ENCODE peak calls at places on chromosomes 12 and 14, in eight cellular contexts. S is EH; O is endodermal cell; I is naive B cell; Z is EL; M is T-helper 2 cell; C is right cardiac atrium; H is stimulated activated CD4-positive, alpha-beta T cell treated with anti-CD3 and anti-CD28 coated beads, Interleukin-1b, Interleukin-23, amount 100 ng/mL, for 1 hour. E is an unnamed sample.

GRCh38 chr12:96237465-96238077 is 43.4 kb downstream of the ELK3 start:
- DNase-seq in S (peak; percentile 97), O (peak; percentile 46), I (no peak), Z (peak; percentile 92), M (peak; percentile 58), C (peak; percentile 84), H (no peak), E (no peak)

GRCh38 chr14:60684203-60684602 is 34.9 kb upstream of the SIX1 start:
- DNase-seq in S (no peak), O (no peak), I (no peak), Z (no peak), M (no peak), C (no peak), H (no peak), E (no peak)

GRCh38 chr14:83632375-83632774 is 1897.6 kb upstream of the FLRT2 start:
- DNase-seq in S (no peak), O (no peak), I (no peak), Z (no peak), M (no peak), C (no peak), H (no peak), E (no peak)

GRCh38 chr12:19044430-19044829 is 85.1 kb upstream of the PLEKHA5 start:
- DNase-seq in S (no peak), O (no peak), I (no peak), Z (no peak), M (no peak), C (no peak), H (no peak), E (no peak)

GRCh38 chr12:49939307-49939706 is 11.2 kb upstream of the AQP2 start:
- DNase-seq in S (no peak), O (no peak), I (no peak), Z (no peak), M (no peak), C (no peak), H (no peak), E (no peak)

GRCh38 chr12:73863541-73863940 is 674.1 kb upstream of the ATXN7L3B start:
- DNase-seq in S (no peak), O (no peak), I (no peak), Z (peak; percentile 2), M (no peak), C (no peak), H (no peak), E (no peak)

GRCh38 chr12:107092669-107093546 is 441 bp downstream of the CRY1 start:
- DNase-seq in S (peak; percentile 46), O (peak; percentile 85), I (peak; percentile 44), Z (peak; percentile 48), M (peak; percentile 68), C (peak; percentile 65), H (peak; percentile 48), E (peak; percentile 50)

GRCh38 chr14:104086661-104087461 is 1.4 kb downstream of the ASPG start:
- DNase-seq in S (no peak), O (peak; percentile 52), I (no peak), Z (no peak), M (no peak), C (peak; percentile 79), H (no peak), E (no peak)

GRCh38 chr14:21039585-21040369 is 2.4 kb upstream of the RNASE7 start:
- DNase-seq in S (peak; percentile 67), O (peak; percentile 79), I (peak; percentile 31), Z (peak; percentile 55), M (peak; percentile 48), C (peak; percentile 67), H (no peak), E (peak; percentile 31)

GRCh38 chr12:93591137-93591868 is 18.8 kb downstream of the SOCS2 start:
- DNase-seq in S (peak; percentile 96), O (peak; percentile 84), I (peak; percentile 66), Z (peak; percentile 90), M (peak; percentile 43), C (peak; percentile 95), H (no peak), E (peak; percentile 69)

GRCh38 chr14:32458720-32459119 is 129.6 kb downstream of the AKAP6 start:
- DNase-seq in S (peak; percentile 15), O (no peak), I (no peak), Z (peak; percentile 14), M (no peak), C (no peak), H (no peak), E (no peak)

GRCh38 chr14:68774771-68775613 is 17.9 kb downstream of the ZFP36L1 start:
- DNase-seq in S (peak; percentile 98), O (peak; percentile 17), I (no peak), Z (peak; percentile 82), M (no peak), C (no peak), H (no peak), E (peak; percentile 37)

GRCh38 chr14:104819361-104819771 is 18.5 kb downstream of the ZBTB42 start:
- DNase-seq in S (no peak), O (peak; percentile 44), I (no peak), Z (no peak), M (no peak), C (peak; percentile 21), H (no peak), E (no peak)

GRCh38 chr12:94597268-94597667 is 53.1 kb downstream of the TMCC3 start:
- DNase-seq in S (no peak), O (no peak), I (no peak), Z (no peak), M (no peak), C (no peak), H (no peak), E (no peak)

GRCh38 chr12:75345531-75345930 is 11.1 kb downstream of the GLIPR1L1 start:
- DNase-seq in S (peak; percentile 3), O (no peak), I (no peak), Z (peak; percentile 5), M (no peak), C (no peak), H (no peak), E (no peak)

GRCh38 chr14:84809158-84809557 is 720.8 kb upstream of the FLRT2 start:
- DNase-seq in S (no peak), O (no peak), I (no peak), Z (no peak), M (no peak), C (no peak), H (no peak), E (no peak)

GRCh38 chr14:75427482-75428229 is at the start of gene JDP2:
- DNase-seq in S (peak; percentile 90), O (peak; percentile 92), I (peak; percentile 54), Z (peak; percentile 84), M (peak; percentile 42), C (peak; percentile 99), H (peak; percentile 14), E (peak; percentile 24)

GRCh38 chr14:23321572-23322547 is 603 bp downstream of the PABPN1 start:
- DNase-seq in S (peak; percentile 72), O (peak; percentile 73), I (no peak), Z (peak; percentile 70), M (peak; percentile 79), C (peak; percentile 83), H (peak; percentile 22), E (peak; percentile 57)

GRCh38 chr12:132422057-132423043 is 67.6 kb upstream of the FBRSL1 start:
- DNase-seq in S (no peak), O (peak; percentile 88), I (no peak), Z (no peak), M (peak; percentile 35), C (peak; percentile 16), H (no peak), E (no peak)

GRCh38 chr12:106682594-106683234 is 91.8 kb upstream of the RIC8B start:
- DNase-seq in S (peak; percentile 28), O (peak; percentile 38), I (no peak), Z (peak; percentile 14), M (peak; percentile 5), C (no peak), H (no peak), E (no peak)

GRCh38 chr14:73771848-73772705 is 57.9 kb upstream of the PNMA1 start:
- DNase-seq in S (peak; percentile 24), O (peak; percentile 96), I (peak; percentile 82), Z (no peak), M (peak; percentile 74), C (peak; percentile 72), H (peak; percentile 30), E (peak; percentile 84)

GRCh38 chr14:68442828-68443460 is 349.9 kb downstream of the ZFP36L1 start:
- DNase-seq in S (peak; percentile 84), O (no peak), I (no peak), Z (peak; percentile 51), M (no peak), C (no peak), H (no peak), E (no peak)

GRCh38 chr12:49951411-49952105 is 1.0 kb downstream of the AQP2 start:
- DNase-seq in S (no peak), O (peak; percentile 43), I (no peak), Z (no peak), M (no peak), C (no peak), H (no peak), E (no peak)

GRCh38 chr12:57210926-57211700 is 5.5 kb upstream of the NXPH4 start:
- DNase-seq in S (no peak), O (no peak), I (no peak), Z (no peak), M (no peak), C (no peak), H (no peak), E (no peak)

GRCh38 chr14:73235531-73236155 is 1.7 kb upstream of the PAPLN start:
- DNase-seq in S (no peak), O (peak; percentile 82), I (no peak), Z (no peak), M (no peak), C (no peak), H (no peak), E (no peak)

GRCh38 chr14:75426332-75427125 is 1.3 kb upstream of the JDP2 start:
- DNase-seq in S (no peak), O (no peak), I (peak; percentile 74), Z (no peak), M (peak; percentile 10), C (no peak), H (no peak), E (no peak)

GRCh38 chr14:103207038-103207403 is 83.8 kb downstream of the TNFAIP2 start:
- DNase-seq in S (peak; percentile 76), O (peak; percentile 80), I (no peak), Z (peak; percentile 64), M (no peak), C (peak; percentile 97), H (no peak), E (no peak)